ENCODE peak calls at places on chromosomes 16 and 17, in five cellular contexts. P is uterus, W is neuronal stem cell, B is HCT116, M is HAP-1. R is an unnamed sample. For H3K4me1, the result is how much of the 10 kb centered on the place peaks cover.

GRCh38 chr16:832652-833336 is 32.3 kb upstream of the GNG13 start:
- DNase-seq in P (no peak), M (no peak), B (no peak), W (no peak), R (no peak)

GRCh38 chr17:7213895-7214299 is 5.7 kb downstream of the DLG4 start:
- DNase-seq in P (peak), B (peak), W (peak), M (peak), R (peak)

GRCh38 chr16:87723224-87723619 is 42.6 kb downstream of the KLHDC4 start:
- DNase-seq in M (no peak), W (no peak), B (no peak), P (no peak), R (no peak)

GRCh38 chr16:24540575-24541240 is 1.3 kb downstream of the RBBP6 start:
- DNase-seq in B (no peak), M (peak), P (no peak), W (no peak), R (no peak)

GRCh38 chr16:70746708-70747424 is 54.1 kb downstream of the VAC14 start:
- DNase-seq in W (no peak), B (peak), P (peak), M (no peak), R (no peak)

GRCh38 chr17:27206447-27206846 is 87.5 kb upstream of the WSB1 start:
- DNase-seq in M (no peak), P (no peak), B (peak), W (no peak), R (no peak)

GRCh38 chr17:21376835-21377690 is 906 bp downstream of the KCNJ12 start:
- DNase-seq in P (no peak), M (no peak), W (no peak), B (no peak), R (no peak)

GRCh38 chr16:11014159-11014558 is 69.8 kb downstream of the CLEC16A start:
- DNase-seq in M (no peak), P (no peak), W (no peak), B (no peak), R (no peak)

GRCh38 chr17:27559996-27560481 is 70.9 kb upstream of the LGALS9 start:
- DNase-seq in P (peak), W (no peak), M (no peak), B (no peak), R (no peak)

GRCh38 chr16:24309222-24309905 is 53.2 kb downstream of the CACNG3 start:
- DNase-seq in W (no peak), P (no peak), B (peak), M (no peak), R (no peak)

GRCh38 chr16:79372504-79373184 is 227.9 kb downstream of the MAF start:
- DNase-seq in M (no peak), P (peak), W (no peak), B (no peak), R (no peak)

GRCh38 chr17:76039121-76039520 is 12.0 kb upstream of the EVPL start:
- DNase-seq in P (peak), B (no peak), W (no peak), M (no peak), R (no peak)

GRCh38 chr17:4795168-4795567 is 796 bp upstream of the PSMB6 start:
- DNase-seq in M (no peak), W (no peak), P (no peak), B (no peak), R (no peak)

GRCh38 chr17:1083451-1084187 is 86.7 kb downstream of the TIMM22 start:
- DNase-seq in W (no peak), P (no peak), M (no peak), B (no peak), R (no peak)

GRCh38 chr16:75064403-75065148 is 52.0 kb downstream of the LDHD start:
- DNase-seq in M (peak), P (no peak), W (no peak), B (no peak), R (no peak)
- H3K4me1 ChIP-seq in M (under half), P (under half), W (under half), B (under half), R (under half)

GRCh38 chr16:85755929-85756768 is 5.3 kb upstream of the C16orf74 start:
- DNase-seq in B (no peak), W (no peak), M (no peak), P (no peak), R (no peak)
- H3K4me1 ChIP-seq in B (under half), W (under half), M (under half), P (under half), R (under half)

DNA sequence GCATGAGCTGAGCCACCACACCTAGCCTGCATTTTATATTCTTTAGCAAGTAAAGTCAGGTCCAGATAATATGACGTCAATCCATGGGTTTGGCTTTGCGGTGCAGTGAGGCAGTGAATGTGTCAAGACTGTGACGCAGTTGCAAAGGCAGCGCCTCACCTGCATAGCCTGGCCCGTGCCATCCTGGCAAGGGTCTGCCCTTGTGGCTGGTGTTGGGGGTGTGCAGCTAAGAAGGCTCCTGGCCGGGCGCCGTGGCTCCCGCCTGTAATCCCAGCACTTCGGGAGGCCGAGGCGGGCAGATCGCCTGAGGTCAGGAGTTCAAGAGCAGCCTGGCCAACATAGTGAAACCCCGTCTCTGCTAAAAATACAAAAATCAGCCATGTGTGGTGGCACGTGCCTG is 7.0 kb downstream of the PDF start:
- DNase-seq in P (no peak), B (no peak), W (no peak), M (no peak), R (no peak)
- H3K4me1 ChIP-seq in P (under half), B (under half), W (under half), M (under half), R (under half)

DNA sequence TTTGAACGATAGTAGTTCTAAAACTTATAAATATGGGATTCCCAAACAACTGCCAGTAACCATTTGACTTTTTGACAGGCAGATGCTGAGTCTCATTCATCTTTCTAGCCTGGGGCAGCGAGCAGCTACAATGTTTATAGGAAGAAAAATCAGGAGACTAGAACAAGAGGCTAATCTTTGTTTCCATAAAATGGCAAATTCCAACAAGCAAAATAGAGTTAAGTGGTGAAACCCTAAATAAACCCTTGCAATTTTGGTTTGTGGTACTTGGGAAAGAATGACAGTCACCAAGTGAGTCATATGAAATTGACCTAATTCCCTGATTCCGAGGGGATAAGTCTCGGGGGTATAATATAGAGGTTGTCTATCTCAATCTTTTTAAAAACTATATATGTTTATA is 27.3 kb upstream of the HS3ST2 start:
- DNase-seq in B (no peak), M (no peak), P (no peak), W (no peak), R (no peak)
- H3K4me1 ChIP-seq in B (under half), M (under half), P (under half), W (under half), R (under half)

GRCh38 chr16:67448580-67448979 is 17.7 kb downstream of the HSD11B2 start:
- DNase-seq in W (no peak), P (no peak), B (no peak), M (no peak), R (no peak)

GRCh38 chr16:67449328-67449727 is 18.4 kb downstream of the HSD11B2 start:
- DNase-seq in P (no peak), W (no peak), M (no peak), B (no peak), R (no peak)

GRCh38 chr16:67451704-67452435 is 20.9 kb downstream of the HSD11B2 start:
- DNase-seq in W (no peak), M (no peak), P (no peak), B (no peak), R (no peak)

GRCh38 chr16:67449739-67450138 is 18.8 kb downstream of the HSD11B2 start:
- DNase-seq in M (no peak), P (no peak), W (no peak), B (no peak), R (no peak)

DNA sequence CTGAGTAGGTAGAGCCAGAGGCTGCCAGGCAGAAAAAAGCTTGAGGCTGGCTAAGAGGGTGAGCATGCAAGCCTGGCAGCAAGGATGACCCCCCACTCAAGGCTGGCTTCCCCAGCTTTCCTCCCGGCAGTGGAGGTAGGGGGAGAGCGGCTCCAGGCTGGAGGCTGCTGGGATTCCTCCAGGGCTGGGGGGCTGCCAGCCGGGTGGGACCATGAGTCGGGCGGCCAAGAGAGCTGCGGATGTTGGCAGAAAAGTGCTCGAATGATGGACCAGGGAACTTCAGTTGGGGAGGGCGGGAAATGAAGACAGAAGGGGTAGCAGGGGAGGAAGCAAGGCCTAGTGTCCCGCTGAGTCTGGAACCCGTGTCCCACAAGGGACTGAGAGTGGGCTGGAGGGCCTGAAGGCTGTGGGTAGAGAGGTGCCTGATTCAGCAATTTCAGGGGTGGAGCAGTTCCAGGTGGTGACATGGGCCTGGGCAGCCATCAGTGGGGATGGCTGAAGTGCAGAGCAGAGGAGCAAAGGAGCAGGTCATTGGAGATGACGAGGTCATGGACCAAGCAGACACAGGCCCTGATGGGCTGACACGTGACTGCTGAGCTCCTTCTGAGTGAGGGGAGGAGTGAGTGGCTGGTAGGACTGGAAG is 20.3 kb downstream of the HSD11B2 start:
- DNase-seq in B (no peak), P (no peak), W (no peak), M (no peak), R (no peak)
- H3K4me1 ChIP-seq in B (under half), P (under half), W (under half), M (under half), R (under half)

GRCh38 chr16:75048051-75048450 is 49.2 kb downstream of the ZNRF1 start:
- DNase-seq in B (no peak), M (no peak), P (no peak), W (no peak), R (no peak)
- H3K4me1 ChIP-seq in B (under half), M (under half), P (under half), W (under half), R (under half)

GRCh38 chr16:55155815-55156214 is 168.2 kb upstream of the IRX6 start:
- DNase-seq in P (no peak), W (no peak), M (no peak), B (no peak), R (no peak)

GRCh38 chr16:55154261-55154660 is 169.7 kb upstream of the IRX6 start:
- DNase-seq in M (no peak), B (no peak), P (no peak), W (no peak), R (no peak)

GRCh38 chr16:55154956-55155355 is 169.0 kb upstream of the IRX6 start:
- DNase-seq in B (no peak), M (no peak), W (no peak), P (no peak), R (no peak)

GRCh38 chr16:55151901-55152300 is 172.1 kb upstream of the IRX6 start:
- DNase-seq in B (no peak), M (no peak), P (no peak), W (no peak), R (no peak)

DNA sequence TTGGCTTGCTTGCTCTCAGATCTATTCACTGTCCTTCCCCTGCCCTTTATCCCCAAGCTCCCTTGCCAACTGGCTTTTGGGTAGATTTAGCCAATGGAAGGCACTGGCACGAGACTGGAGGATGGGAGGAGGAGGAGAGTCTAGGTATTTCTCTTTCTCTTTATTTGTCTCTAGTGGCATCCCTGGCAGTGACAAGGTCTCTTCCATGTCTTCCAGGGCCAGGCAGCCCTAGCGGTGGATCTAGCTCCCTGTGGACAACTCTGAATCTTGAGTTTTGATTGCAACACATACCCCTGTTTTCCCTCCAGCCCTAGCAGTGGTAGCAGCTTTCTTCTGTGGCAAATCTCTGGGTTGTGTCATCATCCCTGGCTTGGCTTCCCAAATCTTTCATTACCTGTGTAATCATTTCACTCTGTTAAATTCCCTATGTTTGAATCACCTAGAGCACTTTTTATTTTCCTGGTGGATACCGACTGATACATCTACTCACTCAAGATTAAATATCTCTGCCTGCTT is 171.1 kb upstream of the IRX6 start:
- DNase-seq in P (no peak), M (no peak), B (no peak), W (no peak), R (no peak)
- H3K4me1 ChIP-seq in P (under half), M (under half), B (under half), W (under half), R (under half)

GRCh38 chr17:38871247-38871991 is 1.6 kb downstream of the LASP1 start:
- DNase-seq in P (peak), M (peak), W (no peak), B (no peak), R (no peak)
- H3K4me1 ChIP-seq in P (under half), M (under half), W (under half), B (half or more), R (under half)